ENCODE peak calls at places on chromosome 22, in five cellular contexts. R is body of pancreas, B is testis, K is mesenchymal stem cell, S is heart left ventricle. U is an unnamed sample. For H3K36me3 and H3K27me3, the result is how much of the 10 kb centered on the place peaks cover.

GRCh38 chr22:25156736-25157135 is 42.9 kb upstream of the CRYBB3 start:
- DNase-seq in B (no peak), S (no peak), R (no peak), K (no peak), U (no peak)

GRCh38 chr22:45226681-45227186 is 14.0 kb downstream of the KIAA0930 start:
- DNase-seq in B (peak), R (peak), S (no peak), K (no peak), U (no peak)

GRCh38 chr22:26023104-26023775 is 146.0 kb upstream of the SEZ6L start:
- DNase-seq in K (no peak), R (no peak), B (no peak), S (no peak), U (no peak)

GRCh38 chr22:46598737-46599424 is 21.3 kb upstream of the GRAMD4 start:
- DNase-seq in S (peak), K (peak), R (no peak), B (no peak), U (no peak)

GRCh38 chr22:30687358-30687757 is 7.3 kb upstream of the OSBP2 start:
- DNase-seq in S (no peak), K (no peak), R (no peak), B (no peak), U (no peak)

GRCh38 chr22:17140022-17140421 is 18.9 kb upstream of the TMEM121B start:
- DNase-seq in R (no peak), K (no peak), S (peak), B (no peak), U (no peak)

GRCh38 chr22:48613566-48614200 is 1214.0 kb downstream of the BRD1 start:
- DNase-seq in R (no peak), K (no peak), S (no peak), B (no peak), U (no peak)

GRCh38 chr22:33811686-33812085 is 108.6 kb downstream of the LARGE1 start:
- DNase-seq in S (peak), R (peak), B (peak), K (peak), U (peak)

GRCh38 chr22:28442951-28443876 is 236.4 kb downstream of the TTC28 start:
- DNase-seq in S (peak), R (peak), B (peak), K (peak), U (peak)

GRCh38 chr22:44139773-44140172 is 41.0 kb upstream of the PARVG start:
- DNase-seq in K (no peak), S (no peak), B (no peak), R (no peak), U (no peak)

GRCh38 chr22:37852418-37852817 is 3.2 kb downstream of the EIF3L start:
- DNase-seq in S (no peak), B (no peak), R (no peak), K (no peak), U (no peak)

GRCh38 chr22:45239378-45240136 is 1.1 kb downstream of the KIAA0930 start:
- DNase-seq in R (no peak), S (no peak), B (no peak), K (no peak), U (no peak)

GRCh38 chr22:21106000-21106399 is 60.3 kb downstream of the LRRC74B start:
- DNase-seq in K (no peak), B (no peak), R (no peak), S (no peak), U (no peak)

GRCh38 chr22:34036936-34037335 is 116.7 kb upstream of the LARGE1 start:
- DNase-seq in S (no peak), R (no peak), K (no peak), B (no peak), U (no peak)

GRCh38 chr22:36334838-36335603 is 52.7 kb downstream of the MYH9 start:
- DNase-seq in S (peak), K (peak), B (no peak), R (peak), U (no peak)

GRCh38 chr22:37121887-37122591 is 12.5 kb upstream of the TMPRSS6 start:
- DNase-seq in S (no peak), R (no peak), K (peak), B (peak), U (no peak)

GRCh38 chr22:41229730-41230398 is 10.9 kb downstream of the CHADL start:
- DNase-seq in K (no peak), S (peak), B (no peak), R (no peak), U (no peak)

GRCh38 chr22:47376322-47376700 is 613.9 kb downstream of the TBC1D22A start:
- DNase-seq in K (no peak), B (no peak), R (no peak), S (no peak), U (no peak)

GRCh38 chr22:25406510-25407210 is 157.8 kb upstream of the GRK3 start:
- DNase-seq in R (no peak), B (no peak), K (peak), S (peak), U (no peak)

GRCh38 chr22:39426380-39427043 is 26.9 kb downstream of the TAB1 start:
- DNase-seq in K (no peak), S (peak), B (no peak), R (no peak), U (no peak)

GRCh38 chr22:39429186-39429585 is 27.6 kb upstream of the MGAT3 start:
- DNase-seq in R (no peak), K (no peak), B (no peak), S (peak), U (no peak)

GRCh38 chr22:39428597-39429071 is 28.2 kb upstream of the MGAT3 start:
- DNase-seq in B (no peak), S (peak), R (no peak), K (no peak), U (no peak)

GRCh38 chr22:39429916-39430575 is 26.8 kb upstream of the MGAT3 start:
- DNase-seq in B (no peak), K (no peak), R (no peak), S (peak), U (no peak)

GRCh38 chr22:39427751-39428596 is 28.4 kb downstream of the TAB1 start:
- DNase-seq in B (no peak), R (no peak), K (no peak), S (peak), U (no peak)
- H3K36me3 ChIP-seq in B (under half), R (under half), K (half or more), S (half or more), U (under half)

GRCh38 chr22:50302564-50302963 is 4.9 kb downstream of the PLXNB2 start:
- DNase-seq in R (no peak), S (peak), K (no peak), B (no peak), U (no peak)
- H3K27me3 ChIP-seq in R (under half), S (under half), K (under half), B (under half), U (under half)

GRCh38 chr22:50274311-50274710 is 4.1 kb upstream of the MAPK11 start:
- DNase-seq in R (peak), K (peak), B (peak), S (peak), U (peak)

GRCh38 chr22:50278461-50278860 is 8.3 kb upstream of the MAPK11 start:
- DNase-seq in R (no peak), B (no peak), K (no peak), S (no peak), U (no peak)

GRCh38 chr22:50275181-50276055 is 5.2 kb upstream of the MAPK11 start:
- DNase-seq in K (no peak), R (no peak), B (no peak), S (no peak), U (no peak)

GRCh38 chr22:50277761-50278160 is 7.6 kb upstream of the MAPK11 start:
- DNase-seq in S (no peak), K (no peak), R (no peak), B (no peak), U (no peak)

DNA sequence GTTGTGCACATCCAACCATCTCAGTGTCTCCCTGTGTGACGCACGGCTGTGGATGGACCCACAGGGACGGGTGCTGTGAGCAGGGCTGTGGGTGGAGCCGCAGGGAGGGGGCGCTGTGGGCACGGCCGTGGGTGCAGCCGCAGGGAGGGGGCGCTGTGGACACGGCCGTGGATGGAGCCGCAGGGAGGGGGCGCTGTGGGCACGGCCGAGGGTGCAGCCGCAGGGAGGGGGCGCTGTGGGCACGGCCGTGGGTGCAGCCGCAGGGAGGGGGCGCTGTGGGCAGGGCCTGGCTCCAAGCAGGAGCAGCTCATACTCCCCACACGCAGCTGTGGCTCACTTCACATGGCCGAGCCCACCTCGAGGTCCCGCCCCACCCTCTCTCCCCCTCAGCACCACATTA is 6.0 kb upstream of the MAPK11 start:
- DNase-seq in B (no peak), K (no peak), S (peak), R (peak), U (peak)
- H3K36me3 ChIP-seq in B (under half), K (half or more), S (half or more), R (under half), U (under half)

GRCh38 chr22:27270818-27271510 is 530.6 kb downstream of the MN1 start:
- DNase-seq in R (no peak), K (no peak), B (peak), S (peak), U (peak)

GRCh38 chr22:27274770-27275449 is 526.6 kb downstream of the MN1 start:
- DNase-seq in K (no peak), R (no peak), S (no peak), B (no peak), U (no peak)

GRCh38 chr22:27267145-27267544 is 534.4 kb downstream of the MN1 start:
- DNase-seq in R (no peak), K (no peak), S (no peak), B (no peak), U (no peak)

GRCh38 chr22:27273386-27273785 is 528.2 kb downstream of the MN1 start:
- DNase-seq in R (no peak), S (no peak), B (no peak), K (no peak), U (no peak)

GRCh38 chr22:27269751-27270586 is 531.6 kb downstream of the MN1 start:
- DNase-seq in S (no peak), B (no peak), R (no peak), K (no peak), U (no peak)
- H3K27me3 ChIP-seq in S (under half), B (under half), R (under half), K (under half), U (under half)

GRCh38 chr22:19984851-19985811 is 31.5 kb downstream of the ARVCF start:
- DNase-seq in K (no peak), R (no peak), B (no peak), S (peak), U (no peak)
- H3K36me3 ChIP-seq in K (under half), R (under half), B (under half), S (under half), U (under half)

GRCh38 chr22:22237521-22237920 is 7.1 kb upstream of the VPREB1 start:
- DNase-seq in R (no peak), K (no peak), S (no peak), B (no peak), U (no peak)
- H3K27me3 ChIP-seq in R (under half), K (under half), S (under half), B (under half), U (under half)

U was measured in ovary.